ENCODE peak calls at places on chromosomes 3 and 15, in six cellular contexts. X, Q, H, E, B and L are unnamed samples.

GRCh38 chr3:68458646-68459045 is 473.7 kb downstream of the TAFA4 start:
- DNase-seq in X (no peak), Q (no peak), H (peak), E (no peak), B (no peak), L (no peak)

GRCh38 chr3:28240440-28240839 is 979 bp upstream of the CMC1 start:
- DNase-seq in X (no peak), Q (peak), H (no peak), E (no peak), B (no peak), L (no peak)

GRCh38 chr3:160192310-160192709 is 32.9 kb upstream of the C3orf80 start:
- DNase-seq in X (no peak), Q (no peak), H (no peak), E (no peak), B (no peak), L (no peak)

GRCh38 chr3:112555535-112556170 is 6.1 kb downstream of the ATG3 start:
- DNase-seq in X (no peak), Q (no peak), H (no peak), E (no peak), B (no peak), L (no peak)

GRCh38 chr15:100355342-100355741 is 13.6 kb upstream of the ADAMTS17 start:
- DNase-seq in X (no peak), Q (no peak), H (no peak), E (no peak), B (no peak), L (no peak)

GRCh38 chr15:62994975-62995730 is 47.4 kb upstream of the TPM1 start:
- DNase-seq in X (no peak), Q (no peak), H (peak), E (no peak), B (no peak), L (no peak)

GRCh38 chr3:149507491-149508324 is 33.2 kb downstream of the TM4SF4 start:
- DNase-seq in X (no peak), Q (no peak), H (peak), E (no peak), B (no peak), L (no peak)

GRCh38 chr3:190855151-190855550 is 7.3 kb downstream of the GMNC start:
- DNase-seq in X (no peak), Q (peak), H (no peak), E (no peak), B (no peak), L (peak)

GRCh38 chr15:64861331-64861730 is 19.6 kb downstream of the PLEKHO2 start:
- DNase-seq in X (no peak), Q (peak), H (no peak), E (no peak), B (no peak), L (no peak)

GRCh38 chr15:74295800-74296199 is 59.7 kb downstream of the CCDC33 start:
- DNase-seq in X (no peak), Q (no peak), H (no peak), E (no peak), B (no peak), L (no peak)

GRCh38 chr15:56805466-56806146 is 72.3 kb upstream of the ZNF280D start:
- DNase-seq in X (peak), Q (no peak), H (peak), E (no peak), B (no peak), L (no peak)

GRCh38 chr3:185270956-185271332 is 17.1 kb upstream of the EHHADH start:
- DNase-seq in X (no peak), Q (no peak), H (no peak), E (no peak), B (no peak), L (no peak)

GRCh38 chr3:181729071-181729915 is 17.6 kb downstream of the SOX2 start:
- DNase-seq in X (no peak), Q (no peak), H (no peak), E (no peak), B (no peak), L (no peak)

GRCh38 chr3:45711936-45712335 is 22.7 kb downstream of the SACM1L start:
- DNase-seq in X (no peak), Q (no peak), H (no peak), E (no peak), B (no peak), L (no peak)

GRCh38 chr3:141413387-141414140 is 45.3 kb downstream of the ZBTB38 start:
- DNase-seq in X (no peak), Q (no peak), H (no peak), E (no peak), B (no peak), L (no peak)

GRCh38 chr3:46297658-46298423 is 55.6 kb downstream of the CCR3 start:
- DNase-seq in X (no peak), Q (no peak), H (no peak), E (no peak), B (no peak), L (no peak)

GRCh38 chr15:26773917-26774316 is 1.1 kb upstream of the GABRB3 start:
- DNase-seq in X (no peak), Q (peak), H (no peak), E (no peak), B (no peak), L (no peak)

GRCh38 chr3:107450254-107450653 is 72.5 kb upstream of the BBX start:
- DNase-seq in X (no peak), Q (no peak), H (peak), E (no peak), B (no peak), L (no peak)

GRCh38 chr3:39435006-39435748 is 28.7 kb downstream of the RPSA start:
- DNase-seq in X (no peak), Q (no peak), H (no peak), E (no peak), B (no peak), L (no peak)

GRCh38 chr15:27844018-27844666 is 255.0 kb downstream of the OCA2 start:
- DNase-seq in X (no peak), Q (no peak), H (no peak), E (no peak), B (no peak), L (no peak)

GRCh38 chr15:38253448-38253847 is 812 bp downstream of the SPRED1 start:
- DNase-seq in X (no peak), Q (no peak), H (peak), E (no peak), B (no peak), L (no peak)

GRCh38 chr15:52805351-52806283 is 15.5 kb upstream of the ONECUT1 start:
- DNase-seq in X (peak), Q (peak), H (no peak), E (no peak), B (no peak), L (no peak)

GRCh38 chr15:88729581-88729980 is 73.7 kb upstream of the ACAN start:
- DNase-seq in X (no peak), Q (no peak), H (no peak), E (no peak), B (no peak), L (no peak)

GRCh38 chr3:13462125-13462629 is 17.9 kb upstream of the HDAC11 start:
- DNase-seq in X (no peak), Q (no peak), H (no peak), E (no peak), B (no peak), L (no peak)